ENCODE peak calls at places on chromosomes 1 and 21, in five cellular contexts. L, C, D, M and R are unnamed samples.

GRCh38 chr1:213989740-213990472 is 2.1 kb downstream of the PROX1 start:
- DNase-seq in C (no peak), D (no peak), L (no peak), M (no peak), R (no peak)

GRCh38 chr1:100265562-100265930 is 470 bp upstream of the RTCA start:
- DNase-seq in L (no peak), D (peak), C (peak), M (no peak), R (peak)

GRCh38 chr21:42956824-42957632 is 17.3 kb upstream of the PKNOX1 start:
- DNase-seq in L (no peak), M (no peak), D (no peak), C (no peak), R (no peak)

GRCh38 chr21:28633803-28634572 is 358.7 kb downstream of the LTN1 start:
- DNase-seq in C (peak), L (no peak), M (peak), D (peak), R (peak)

GRCh38 chr1:219527994-219528393 is 84.9 kb downstream of the ZC3H11B start:
- DNase-seq in C (no peak), M (no peak), L (no peak), D (no peak), R (no peak)

GRCh38 chr1:243253927-243254232 is 1.2 kb downstream of the CEP170 start:
- DNase-seq in C (no peak), M (no peak), L (no peak), D (no peak), R (no peak)

GRCh38 chr1:217482356-217483102 is 148.4 kb downstream of the GPATCH2 start:
- DNase-seq in C (peak), M (no peak), D (peak), L (no peak), R (peak)

GRCh38 chr21:34536820-34537219 is 24.8 kb upstream of the KCNE1 start:
- DNase-seq in C (peak), D (peak), L (no peak), M (no peak), R (peak)

GRCh38 chr1:24501371-24502167 is 1.1 kb upstream of the RCAN3 start:
- DNase-seq in M (no peak), C (no peak), D (no peak), L (no peak), R (no peak)

GRCh38 chr1:159828916-159829634 is 2.4 kb downstream of the SLAMF8 start:
- DNase-seq in M (peak), C (no peak), D (peak), L (peak), R (no peak)

GRCh38 chr1:193661385-193661784 is 475.0 kb upstream of the B3GALT2 start:
- DNase-seq in D (no peak), M (no peak), L (no peak), C (no peak), R (no peak)

GRCh38 chr1:98661544-98662353 is at the start of gene SNX7:
- DNase-seq in C (peak), L (peak), D (peak), M (peak), R (peak)

GRCh38 chr1:152752225-152752624 is 5.6 kb upstream of the KPRP start:
- DNase-seq in L (no peak), D (peak), C (peak), M (no peak), R (peak)

GRCh38 chr1:151156515-151156819 is at the start of gene TNFAIP8L2:
- DNase-seq in C (no peak), L (no peak), M (no peak), D (no peak), R (no peak)

GRCh38 chr1:228259951-228260350 is 52.1 kb downstream of the OBSCN start:
- DNase-seq in M (no peak), C (no peak), D (no peak), L (no peak), R (no peak)
- TF ChIP-seq CTCF in M (no peak), C (no peak), D (peak), L (peak), R (peak)

GRCh38 chr1:239311331-239311730 is 75.0 kb upstream of the CHRM3 start:
- DNase-seq in L (no peak), D (no peak), C (no peak), M (no peak), R (no peak)

GRCh38 chr1:239307886-239308285 is 78.5 kb upstream of the CHRM3 start:
- DNase-seq in C (no peak), D (no peak), M (no peak), L (no peak), R (no peak)

GRCh38 chr1:239306426-239306825 is 79.9 kb upstream of the CHRM3 start:
- DNase-seq in M (no peak), C (no peak), D (no peak), L (no peak), R (no peak)

GRCh38 chr1:239303289-239303688 is 83.1 kb upstream of the CHRM3 start:
- DNase-seq in M (no peak), L (no peak), D (no peak), C (no peak), R (no peak)

DNA sequence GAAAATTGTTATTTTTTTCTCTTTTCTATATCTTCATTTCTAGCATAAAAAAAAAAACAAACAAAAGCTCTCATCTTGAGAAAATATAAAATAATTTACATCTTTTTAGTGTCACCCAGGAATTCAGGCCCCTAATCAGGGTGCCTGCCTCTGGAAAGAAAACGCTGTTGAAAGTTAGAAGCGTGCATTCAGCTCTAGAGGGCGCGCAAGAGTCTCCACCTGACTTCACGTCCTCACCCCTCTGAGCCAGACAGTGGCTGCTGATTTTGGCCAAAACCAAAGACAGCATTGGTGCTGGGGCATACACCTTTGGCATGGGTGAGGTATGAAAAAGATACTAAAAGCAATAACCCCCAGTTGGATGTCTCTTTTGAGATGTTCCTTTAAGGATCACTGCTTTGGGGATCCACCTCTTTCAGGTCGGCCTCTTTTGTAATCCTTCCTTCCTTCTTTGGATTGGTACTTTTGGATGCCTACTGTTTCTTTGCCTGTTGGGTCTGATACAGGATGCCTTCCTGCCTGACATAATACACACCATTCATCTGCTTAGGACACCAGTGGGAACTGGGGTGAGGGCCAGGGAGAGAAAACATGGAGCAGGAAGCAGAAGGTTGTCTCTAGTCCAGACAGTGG is 77.6 kb upstream of the CHRM3 start:
- DNase-seq in D (no peak), C (no peak), L (peak), M (no peak), R (no peak)
- TF ChIP-seq CTCF in D (peak), C (peak), L (peak), M (no peak), R (peak)

GRCh38 chr1:147752531-147752930 is 7.9 kb downstream of the GJA5 start:
- DNase-seq in C (no peak), D (no peak), M (no peak), L (no peak), R (no peak)

GRCh38 chr1:147753084-147753483 is 7.3 kb downstream of the GJA5 start:
- DNase-seq in D (peak), L (no peak), C (no peak), M (no peak), R (no peak)

GRCh38 chr1:147757015-147757990 is 3.1 kb downstream of the GJA5 start:
- DNase-seq in M (no peak), D (peak), L (no peak), C (no peak), R (peak)

GRCh38 chr1:147758379-147759100 is 1.9 kb downstream of the GJA5 start:
- DNase-seq in C (no peak), M (no peak), L (no peak), D (no peak), R (no peak)

GRCh38 chr1:147756336-147756735 is 4.1 kb downstream of the GJA5 start:
- DNase-seq in C (no peak), M (no peak), L (no peak), D (no peak), R (no peak)
- TF ChIP-seq CTCF in C (no peak), M (no peak), L (no peak), D (no peak), R (no peak)

GRCh38 chr1:113905435-113905861 is 322 bp downstream of the DCLRE1B start:
- DNase-seq in L (no peak), D (no peak), C (no peak), M (no peak), R (no peak)
- TF ChIP-seq CTCF in L (no peak), D (no peak), C (no peak), M (no peak), R (peak)

GRCh38 chr1:205879974-205880373 is 30.0 kb upstream of the PM20D1 start:
- DNase-seq in M (no peak), C (no peak), D (no peak), L (no peak), R (no peak)

GRCh38 chr1:205883792-205884191 is 33.9 kb upstream of the PM20D1 start:
- DNase-seq in D (no peak), L (no peak), C (no peak), M (no peak), R (no peak)

DNA sequence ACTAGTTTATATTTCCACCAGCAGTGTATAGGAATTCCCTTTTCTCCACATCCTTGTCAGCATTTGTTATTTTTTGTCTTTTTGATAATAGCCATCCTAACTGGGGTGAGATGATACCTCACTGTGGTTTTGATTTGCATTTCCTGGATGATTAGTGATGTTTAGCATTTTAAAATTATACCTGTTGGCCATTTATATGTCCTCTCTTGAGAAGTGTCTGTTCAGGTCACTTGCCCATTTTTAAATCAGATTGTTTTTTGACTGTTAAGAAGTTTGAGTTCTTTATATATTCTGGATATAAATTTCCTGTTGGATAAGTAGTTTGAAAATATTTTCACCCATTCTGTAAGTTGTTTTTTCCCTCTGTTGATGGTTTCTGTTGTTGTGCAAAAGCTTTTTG is 31.0 kb upstream of the PM20D1 start:
- DNase-seq in C (no peak), L (no peak), D (no peak), M (no peak), R (no peak)
- TF ChIP-seq CTCF in C (no peak), L (no peak), D (no peak), M (no peak), R (no peak)

GRCh38 chr1:40648928-40649591 is 16.4 kb downstream of the RIMS3 start:
- DNase-seq in M (no peak), L (no peak), D (no peak), C (no peak), R (no peak)

GRCh38 chr1:40649592-40649930 is 15.9 kb downstream of the RIMS3 start:
- DNase-seq in M (no peak), L (no peak), C (no peak), D (no peak), R (no peak)

GRCh38 chr1:40651138-40651857 is 14.2 kb downstream of the RIMS3 start:
- DNase-seq in D (no peak), C (no peak), L (no peak), M (no peak), R (no peak)

GRCh38 chr1:40652452-40652851 is 13.0 kb downstream of the RIMS3 start:
- DNase-seq in L (no peak), M (no peak), C (no peak), D (no peak), R (no peak)

DNA sequence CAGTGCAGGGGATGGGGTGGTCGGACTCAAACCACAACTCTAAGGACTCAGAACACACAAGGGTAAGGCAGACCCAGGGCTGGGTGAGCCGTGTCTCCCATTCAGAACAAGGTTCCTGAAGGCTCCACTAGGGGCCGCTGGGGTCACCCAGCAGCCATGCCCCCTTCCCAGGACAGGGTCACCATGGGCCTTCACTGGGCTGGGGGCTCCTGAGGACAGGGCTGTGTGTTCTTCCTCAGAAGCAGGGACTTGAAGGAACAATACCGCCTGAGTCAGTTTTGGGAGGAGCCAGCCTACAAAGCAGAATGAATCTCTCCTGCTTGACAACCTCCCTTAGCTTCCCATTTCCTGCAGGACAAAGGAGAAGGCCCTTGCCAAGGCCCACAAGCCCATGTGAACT is 15.4 kb downstream of the RIMS3 start:
- DNase-seq in C (no peak), M (no peak), D (peak), L (no peak), R (no peak)
- TF ChIP-seq CTCF in C (no peak), M (no peak), D (peak), L (peak), R (peak)